ENCODE peak calls at places on chromosomes 11 and 22, in five cellular contexts. S, K, U, Z and B are unnamed samples.

GRCh38 chr11:83508804-83509203 is 222.6 kb upstream of the CCDC90B start:
- DNase-seq in S (no peak), K (no peak), U (no peak), Z (no peak), B (no peak)

GRCh38 chr11:3206128-3206921 is 12.3 kb downstream of the MRGPRG start:
- DNase-seq in S (no peak), K (no peak), U (no peak), Z (no peak), B (no peak)

GRCh38 chr11:133821776-133822175 is 23.5 kb downstream of the SPATA19 start:
- DNase-seq in S (no peak), K (peak), U (no peak), Z (peak), B (no peak)

GRCh38 chr11:120335596-120335927 is 651 bp upstream of the ARHGEF12 start:
- DNase-seq in S (no peak), K (no peak), U (no peak), Z (no peak), B (no peak)

GRCh38 chr11:76185931-76186401 is 20.3 kb downstream of the WNT11 start:
- DNase-seq in S (peak), K (no peak), U (no peak), Z (no peak), B (peak)

GRCh38 chr11:10285148-10285802 is 8.7 kb downstream of the SBF2 start:
- DNase-seq in S (no peak), K (no peak), U (no peak), Z (no peak), B (no peak)

GRCh38 chr11:4994551-4994950 is at the start of gene OR51L1:
- DNase-seq in S (no peak), K (no peak), U (no peak), Z (no peak), B (no peak)

GRCh38 chr22:20524004-20524481 is 16.6 kb downstream of the MED15 start:
- DNase-seq in S (no peak), K (no peak), U (no peak), Z (no peak), B (no peak)

GRCh38 chr11:36131719-36132349 is 157.4 kb downstream of the COMMD9 start:
- DNase-seq in S (peak), K (no peak), U (peak), Z (peak), B (peak)

GRCh38 chr11:95524328-95525036 is 265.1 kb downstream of the FAM76B start:
- DNase-seq in S (no peak), K (no peak), U (no peak), Z (no peak), B (no peak)

GRCh38 chr11:112718483-112718882 is 242.7 kb upstream of the NCAM1 start:
- DNase-seq in S (no peak), K (no peak), U (no peak), Z (no peak), B (no peak)

GRCh38 chr22:50579752-50580151 is 1.5 kb upstream of the CPT1B start:
- DNase-seq in S (no peak), K (no peak), U (no peak), Z (no peak), B (no peak)

GRCh38 chr11:120209750-120210650 is 832 bp upstream of the OAF start:
- DNase-seq in S (no peak), K (no peak), U (no peak), Z (no peak), B (no peak)

GRCh38 chr11:115226556-115226955 is 277.7 kb downstream of the CADM1 start:
- DNase-seq in S (no peak), K (peak), U (no peak), Z (no peak), B (peak)

GRCh38 chr11:37657645-37658044 is 1059.6 kb upstream of the RAG2 start:
- DNase-seq in S (no peak), K (peak), U (no peak), Z (no peak), B (peak)

GRCh38 chr22:24189249-24190158 is 8.2 kb downstream of the SUSD2 start:
- DNase-seq in S (peak), K (peak), U (peak), Z (peak), B (peak)

GRCh38 chr11:94305146-94305545 is 766 bp downstream of the IZUMO1R start:
- DNase-seq in S (no peak), K (no peak), U (no peak), Z (no peak), B (no peak)